ENCODE peak calls at places on chromosomes 6 and 20, in five cellular contexts. D is iris pigment epithelial cell; Q is activated T-cell treated with anti-CD3 and anti-CD28 coated beads for 1 hour; H is CD8-positive, alpha-beta T cell; L is caudate nucleus. U is an unnamed sample.

GRCh38 chr6:53532061-53532797 is 12.7 kb downstream of the GCLC start:
- DNase-seq in Q (no peak), H (no peak), D (no peak), L (no peak), U (no peak)

GRCh38 chr20:21033817-21034216 is 72.3 kb downstream of the LINC00237 start:
- DNase-seq in Q (no peak), D (no peak), L (no peak), H (no peak), U (no peak)

GRCh38 chr6:132252113-132252512 is 149.2 kb downstream of the MOXD1 start:
- DNase-seq in L (no peak), H (no peak), Q (no peak), D (no peak), U (no peak)

GRCh38 chr20:63151554-63152321 is 64.2 kb downstream of the YTHDF1 start:
- DNase-seq in H (no peak), D (peak), L (peak), Q (no peak), U (no peak)

GRCh38 chr20:59583428-59584277 is 20.7 kb upstream of the PHACTR3 start:
- DNase-seq in D (no peak), Q (no peak), H (no peak), L (peak), U (peak)

GRCh38 chr6:148999921-149000589 is 253.2 kb downstream of the UST start:
- DNase-seq in H (no peak), L (no peak), Q (no peak), D (peak), U (peak)

GRCh38 chr6:101458341-101458740 is 64.8 kb downstream of the GRIK2 start:
- DNase-seq in Q (no peak), H (no peak), L (no peak), D (peak), U (peak)

GRCh38 chr6:2157441-2158127 is 87.8 kb downstream of the GMDS start:
- DNase-seq in H (no peak), L (no peak), D (peak), Q (no peak), U (no peak)

GRCh38 chr6:56795852-56796532 is 153.3 kb upstream of the DST start:
- DNase-seq in D (peak), L (no peak), H (no peak), Q (no peak), U (no peak)

GRCh38 chr20:25863536-25864325 is 167.1 kb upstream of the ZNF337 start:
- DNase-seq in Q (no peak), L (no peak), D (no peak), H (no peak), U (no peak)

GRCh38 chr6:131281471-131282270 is 146.4 kb downstream of the AKAP7 start:
- DNase-seq in H (peak), L (peak), D (peak), Q (peak), U (peak)

GRCh38 chr6:44072452-44072958 is 54.7 kb downstream of the MRPL14 start:
- DNase-seq in D (no peak), Q (no peak), L (no peak), H (no peak), U (no peak)

GRCh38 chr6:64505312-64505711 is 869.7 kb downstream of the PHF3 start:
- DNase-seq in D (no peak), Q (no peak), L (no peak), H (no peak), U (no peak)

GRCh38 chr6:57094689-57095088 is 4.7 kb downstream of the ZNF451 start:
- DNase-seq in D (no peak), Q (no peak), H (no peak), L (no peak), U (no peak)

GRCh38 chr20:10113746-10114145 is 79.0 kb downstream of the ANKEF1 start:
- DNase-seq in L (no peak), D (peak), H (no peak), Q (no peak), U (no peak)

GRCh38 chr6:4805553-4806307 is 29.5 kb downstream of the CDYL start:
- DNase-seq in D (peak), Q (no peak), H (peak), L (peak), U (peak)

GRCh38 chr20:34435589-34435988 is 72.5 kb downstream of the ITCH start:
- DNase-seq in D (no peak), H (no peak), Q (no peak), L (no peak), U (no peak)

GRCh38 chr6:139442188-139442625 is 67.8 kb upstream of the CITED2 start:
- DNase-seq in H (no peak), Q (no peak), D (no peak), L (no peak), U (no peak)

GRCh38 chr6:149354009-149354408 is 36.5 kb downstream of the TAB2 start:
- DNase-seq in Q (no peak), H (no peak), L (no peak), D (no peak), U (no peak)

GRCh38 chr20:13395232-13395631 is 174.2 kb downstream of the ISM1 start:
- DNase-seq in Q (no peak), H (no peak), D (no peak), L (no peak), U (no peak)

GRCh38 chr6:89834884-89835792 is 5.5 kb downstream of the CASP8AP2 start:
- DNase-seq in D (peak), Q (no peak), H (peak), L (no peak), U (no peak)

GRCh38 chr6:13669476-13669875 is 42.2 kb downstream of the RANBP9 start:
- DNase-seq in Q (no peak), H (no peak), D (no peak), L (no peak), U (no peak)

GRCh38 chr6:128723667-128724066 is 159.3 kb upstream of the LAMA2 start:
- DNase-seq in Q (no peak), H (no peak), D (peak), L (no peak), U (no peak)

GRCh38 chr6:27893836-27894807 is 18.1 kb downstream of the OR2B2 start:
- DNase-seq in D (peak), H (peak), Q (peak), L (peak), U (peak)

GRCh38 chr6:118968416-118968815 is 33.5 kb upstream of the MCM9 start:
- DNase-seq in D (peak), L (no peak), H (no peak), Q (no peak), U (peak)

GRCh38 chr20:24608926-24609667 is 139.7 kb downstream of the SYNDIG1 start:
- DNase-seq in L (no peak), D (peak), Q (no peak), H (no peak), U (peak)

GRCh38 chr6:26233608-26234420 is 131.2 kb upstream of the BTN3A2 start:
- DNase-seq in D (peak), H (peak), Q (peak), L (no peak), U (peak)

U was measured in pons.